ENCODE peak calls at places on chromosomes 11 and 22, in nine cellular contexts. M is BE2C, Y is type B pancreatic cell, V is H9, K is GM12865, C is AG09309, E is left ventricle myocardium inferior, U is upper lobe of right lung, S is NB4. B is an unnamed sample.

GRCh38 chr22:49960967-49961600 is 512 bp downstream of the PIM3 start:
- DNase-seq in M (peak), Y (no peak), V (no peak), K (peak), C (no peak), E (peak), U (peak), S (peak), B (peak)

GRCh38 chr11:113504586-113504985 is 29.4 kb upstream of the DRD2 start:
- DNase-seq in M (peak), Y (no peak), V (no peak), K (no peak), C (no peak), E (no peak), U (no peak), S (no peak), B (no peak)

GRCh38 chr22:45883811-45884170 is 93.2 kb downstream of the WNT7B start:
- DNase-seq in M (no peak), Y (peak), V (peak), K (no peak), C (no peak), E (no peak), U (peak), S (no peak), B (no peak)

GRCh38 chr11:33463059-33463458 is 205.9 kb downstream of the HIPK3 start:
- DNase-seq in M (no peak), Y (no peak), V (no peak), K (no peak), C (no peak), E (no peak), U (no peak), S (no peak), B (no peak)

GRCh38 chr22:37483594-37484114 is 2.5 kb downstream of the MFNG start:
- DNase-seq in M (no peak), Y (no peak), V (no peak), K (no peak), C (no peak), E (no peak), U (no peak), S (no peak), B (no peak)

GRCh38 chr11:120564573-120565301 is 53.2 kb downstream of the GRIK4 start:
- DNase-seq in M (peak), Y (no peak), V (peak), K (peak), C (no peak), E (peak), U (no peak), S (peak), B (peak)

GRCh38 chr22:43060213-43060612 is 29.0 kb downstream of the TTLL1 start:
- DNase-seq in M (peak), Y (no peak), V (peak), K (peak), C (no peak), E (no peak), U (no peak), S (peak), B (peak)

GRCh38 chr11:68266121-68266891 is 5.5 kb downstream of the C11orf24 start:
- DNase-seq in M (no peak), Y (no peak), V (peak), K (peak), C (no peak), E (no peak), U (no peak), S (no peak), B (no peak)

GRCh38 chr11:73547706-73548105 is 50.2 kb downstream of the FAM168A start:
- DNase-seq in M (no peak), Y (no peak), V (no peak), K (no peak), C (no peak), E (no peak), U (no peak), S (no peak), B (no peak)

GRCh38 chr22:50581031-50581949 is 1.4 kb downstream of the CHKB start:
- DNase-seq in M (no peak), Y (no peak), V (no peak), K (no peak), C (no peak), E (no peak), U (peak), S (peak), B (no peak)

GRCh38 chr11:12248330-12248729 is 129.0 kb upstream of the PARVA start:
- DNase-seq in M (peak), Y (no peak), V (no peak), K (no peak), C (no peak), E (peak), U (peak), S (no peak), B (no peak)

GRCh38 chr22:35480143-35480542 is 60.5 kb upstream of the RASD2 start:
- DNase-seq in M (peak), Y (no peak), V (peak), K (no peak), C (no peak), E (peak), U (no peak), S (no peak), B (no peak)

GRCh38 chr11:34415538-34415937 is 23.2 kb upstream of the CAT start:
- DNase-seq in M (no peak), Y (no peak), V (no peak), K (no peak), C (no peak), E (no peak), U (no peak), S (no peak), B (no peak)

GRCh38 chr22:30265851-30266444 is 703 bp downstream of the OSM start:
- DNase-seq in M (no peak), Y (no peak), V (no peak), K (peak), C (no peak), E (peak), U (peak), S (peak), B (no peak)

GRCh38 chr22:39839917-39840510 is 53.5 kb downstream of the ENTHD1 start:
- DNase-seq in M (no peak), Y (no peak), V (no peak), K (peak), C (no peak), E (no peak), U (no peak), S (peak), B (no peak)

GRCh38 chr11:85118151-85118550 is 509.0 kb downstream of the DLG2 start:
- DNase-seq in M (no peak), Y (no peak), V (no peak), K (no peak), C (no peak), E (no peak), U (no peak), S (no peak), B (no peak)

GRCh38 chr11:57791321-57792059 is 29.9 kb downstream of the CTNND1 start:
- DNase-seq in M (no peak), Y (no peak), V (peak), K (no peak), C (no peak), E (no peak), U (no peak), S (peak), B (no peak)

GRCh38 chr22:36818010-36818642 is 1.3 kb upstream of the PVALB start:
- DNase-seq in M (no peak), Y (no peak), V (no peak), K (no peak), C (no peak), E (no peak), U (peak), S (no peak), B (no peak)

GRCh38 chr11:15901046-15901445 is 455.3 kb downstream of the SOX6 start:
- DNase-seq in M (no peak), Y (no peak), V (no peak), K (no peak), C (no peak), E (no peak), U (peak), S (no peak), B (peak)

GRCh38 chr11:128948583-128948982 is 5.9 kb upstream of the TP53AIP1 start:
- DNase-seq in M (no peak), Y (no peak), V (peak), K (no peak), C (no peak), E (no peak), U (no peak), S (no peak), B (peak)
- TF ChIP-seq CTCF in M (peak), Y (peak), V (peak), K (peak), C (peak), E (peak), U (peak), S (peak), B (peak)

GRCh38 chr11:126753990-126754389 is 246.6 kb downstream of the KIRREL3 start:
- DNase-seq in M (no peak), Y (no peak), V (no peak), K (no peak), C (no peak), E (no peak), U (no peak), S (no peak), B (no peak)
- TF ChIP-seq CTCF in M (no peak), Y (no peak), V (no peak), K (no peak), C (no peak), E (no peak), U (no peak), S (no peak), B (no peak)

GRCh38 chr11:47161890-47162289 is 14.8 kb downstream of the ARFGAP2 start:
- DNase-seq in M (no peak), Y (no peak), V (no peak), K (no peak), C (no peak), E (no peak), U (no peak), S (no peak), B (no peak)

GRCh38 chr11:47163198-47163597 is 13.5 kb downstream of the ARFGAP2 start:
- DNase-seq in M (no peak), Y (no peak), V (no peak), K (no peak), C (no peak), E (no peak), U (no peak), S (no peak), B (no peak)

GRCh38 chr11:47162426-47162825 is 14.3 kb downstream of the ARFGAP2 start:
- DNase-seq in M (no peak), Y (no peak), V (no peak), K (no peak), C (no peak), E (no peak), U (no peak), S (no peak), B (no peak)

GRCh38 chr11:47160753-47161133 is 15.9 kb downstream of the ARFGAP2 start:
- DNase-seq in M (no peak), Y (no peak), V (no peak), K (no peak), C (no peak), E (no peak), U (no peak), S (no peak), B (no peak)

GRCh38 chr11:47161134-47161854 is 15.4 kb downstream of the ARFGAP2 start:
- DNase-seq in M (peak), Y (no peak), V (peak), K (peak), C (no peak), E (no peak), U (no peak), S (peak), B (peak)
- TF ChIP-seq CTCF in M (peak), Y (peak), V (peak), K (peak), C (peak), E (peak), U (peak), S (peak), B (peak)

GRCh38 chr11:128555606-128556005 is 31.8 kb downstream of the ETS1 start:
- DNase-seq in M (peak), Y (no peak), V (peak), K (no peak), C (no peak), E (no peak), U (no peak), S (no peak), B (no peak)
- TF ChIP-seq CTCF in M (peak), Y (peak), V (peak), K (no peak), C (peak), E (peak), U (peak), S (peak), B (no peak)

GRCh38 chr11:17770917-17771316 is 36.3 kb downstream of the KCNC1 start:
- DNase-seq in M (no peak), Y (no peak), V (no peak), K (no peak), C (no peak), E (no peak), U (no peak), S (no peak), B (no peak)
- TF ChIP-seq CTCF in M (no peak), Y (no peak), V (peak), K (no peak), C (peak), E (peak), U (no peak), S (no peak), B (no peak)

B was measured in nephron progenitor cell.